ENCODE peak calls at places on chromosome X, in five cellular contexts. One of them, this sample, is unnamed.

GRCh38 chrX:39736219-39737211 is 361.2 kb downstream of the BCOR start:
- DNase-seq in mesenchymal stem cell: peak
- DNase-seq in neuronal stem cell: no peak
- DNase-seq in trophoblast cell: no peak
- DNase-seq in H1: no peak
- DNase-seq in this sample: no peak

GRCh38 chrX:70479197-70479969 is 34.7 kb downstream of the DLG3 start:
- DNase-seq in mesenchymal stem cell: peak
- DNase-seq in neuronal stem cell: no peak
- DNase-seq in trophoblast cell: no peak
- DNase-seq in H1: no peak
- DNase-seq in this sample: no peak

GRCh38 chrX:123731258-123731986 is 1.4 kb downstream of the THOC2 start:
- DNase-seq in mesenchymal stem cell: peak
- DNase-seq in neuronal stem cell: no peak
- DNase-seq in trophoblast cell: no peak
- DNase-seq in H1: no peak
- DNase-seq in this sample: no peak

GRCh38 chrX:7270018-7270417 is 122.1 kb upstream of the PUDP start:
- DNase-seq in mesenchymal stem cell: peak
- DNase-seq in neuronal stem cell: no peak
- DNase-seq in trophoblast cell: no peak
- DNase-seq in H1: no peak
- DNase-seq in this sample: no peak

GRCh38 chrX:22395372-22395771 is 122.7 kb downstream of the CBLL2 start:
- DNase-seq in mesenchymal stem cell: peak
- DNase-seq in neuronal stem cell: no peak
- DNase-seq in trophoblast cell: no peak
- DNase-seq in H1: no peak
- DNase-seq in this sample: no peak

GRCh38 chrX:74325130-74326059 is 21.4 kb downstream of the ZCCHC13 start:
- DNase-seq in mesenchymal stem cell: no peak
- DNase-seq in neuronal stem cell: no peak
- DNase-seq in trophoblast cell: no peak
- DNase-seq in H1: peak
- DNase-seq in this sample: peak

GRCh38 chrX:38839269-38839668 is 38.0 kb downstream of the MID1IP1 start:
- DNase-seq in mesenchymal stem cell: no peak
- DNase-seq in neuronal stem cell: no peak
- DNase-seq in trophoblast cell: no peak
- DNase-seq in H1: no peak
- DNase-seq in this sample: no peak

GRCh38 chrX:21905209-21905735 is 35.2 kb upstream of the SMS start:
- DNase-seq in mesenchymal stem cell: no peak
- DNase-seq in neuronal stem cell: peak
- DNase-seq in trophoblast cell: no peak
- DNase-seq in H1: peak
- DNase-seq in this sample: peak

GRCh38 chrX:15877380-15877779 is 22.8 kb upstream of the AP1S2 start:
- DNase-seq in mesenchymal stem cell: no peak
- DNase-seq in neuronal stem cell: no peak
- DNase-seq in trophoblast cell: no peak
- DNase-seq in H1: no peak
- DNase-seq in this sample: no peak

GRCh38 chrX:39900788-39901170 is 197.0 kb downstream of the BCOR start:
- DNase-seq in mesenchymal stem cell: no peak
- DNase-seq in neuronal stem cell: no peak
- DNase-seq in trophoblast cell: no peak
- DNase-seq in H1: no peak
- DNase-seq in this sample: no peak

GRCh38 chrX:155632424-155633100 is 19.8 kb upstream of the TMLHE start:
- DNase-seq in mesenchymal stem cell: peak
- DNase-seq in neuronal stem cell: no peak
- DNase-seq in trophoblast cell: peak
- DNase-seq in H1: no peak
- DNase-seq in this sample: no peak

GRCh38 chrX:72052415-72053090 is 79.2 kb downstream of the RTL5 start:
- DNase-seq in mesenchymal stem cell: peak
- DNase-seq in neuronal stem cell: no peak
- DNase-seq in trophoblast cell: no peak
- DNase-seq in H1: peak
- DNase-seq in this sample: peak

GRCh38 chrX:128460835-128461234 is 408.6 kb upstream of the ACTRT1 start:
- DNase-seq in mesenchymal stem cell: no peak
- DNase-seq in neuronal stem cell: no peak
- DNase-seq in trophoblast cell: peak
- DNase-seq in H1: no peak
- DNase-seq in this sample: no peak

GRCh38 chrX:119482497-119483480 is 14.5 kb downstream of the SLC25A5 start:
- DNase-seq in mesenchymal stem cell: peak
- DNase-seq in neuronal stem cell: no peak
- DNase-seq in trophoblast cell: peak
- DNase-seq in H1: no peak
- DNase-seq in this sample: peak

GRCh38 chrX:52563105-52563504 is 46.2 kb upstream of the XAGE1B start:
- DNase-seq in mesenchymal stem cell: no peak
- DNase-seq in neuronal stem cell: no peak
- DNase-seq in trophoblast cell: no peak
- DNase-seq in H1: no peak
- DNase-seq in this sample: no peak

GRCh38 chrX:39418936-39419659 is 617.8 kb downstream of the MID1IP1 start:
- DNase-seq in mesenchymal stem cell: peak
- DNase-seq in neuronal stem cell: no peak
- DNase-seq in trophoblast cell: no peak
- DNase-seq in H1: no peak
- DNase-seq in this sample: no peak

GRCh38 chrX:129557844-129558243 is 17.8 kb downstream of the OCRL start:
- DNase-seq in mesenchymal stem cell: no peak
- DNase-seq in neuronal stem cell: no peak
- DNase-seq in trophoblast cell: no peak
- DNase-seq in H1: no peak
- DNase-seq in this sample: no peak

GRCh38 chrX:109352121-109352556 is 129.7 kb downstream of the GUCY2F start:
- DNase-seq in mesenchymal stem cell: peak
- DNase-seq in neuronal stem cell: no peak
- DNase-seq in trophoblast cell: peak
- DNase-seq in H1: no peak
- DNase-seq in this sample: no peak

GRCh38 chrX:9114245-9114644 is 80.3 kb upstream of the FAM9B start:
- DNase-seq in mesenchymal stem cell: no peak
- DNase-seq in neuronal stem cell: no peak
- DNase-seq in trophoblast cell: no peak
- DNase-seq in H1: no peak
- DNase-seq in this sample: no peak

GRCh38 chrX:20205927-20206708 is 60.6 kb downstream of the RPS6KA3 start:
- DNase-seq in mesenchymal stem cell: no peak
- DNase-seq in neuronal stem cell: no peak
- DNase-seq in trophoblast cell: no peak
- DNase-seq in H1: no peak
- DNase-seq in this sample: no peak

GRCh38 chrX:1077140-1077539 is 135.3 kb downstream of the CRLF2 start:
- DNase-seq in mesenchymal stem cell: no peak
- DNase-seq in neuronal stem cell: no peak
- DNase-seq in trophoblast cell: no peak
- DNase-seq in H1: no peak
- DNase-seq in this sample: no peak

GRCh38 chrX:151754641-151755215 is 20.2 kb downstream of the CNGA2 start:
- DNase-seq in mesenchymal stem cell: no peak
- DNase-seq in neuronal stem cell: no peak
- DNase-seq in trophoblast cell: no peak
- DNase-seq in H1: no peak
- DNase-seq in this sample: no peak

GRCh38 chrX:150704030-150704613 is 10.9 kb downstream of the MTMR1 start:
- DNase-seq in mesenchymal stem cell: peak
- DNase-seq in neuronal stem cell: no peak
- DNase-seq in trophoblast cell: peak
- DNase-seq in H1: no peak
- DNase-seq in this sample: no peak

GRCh38 chrX:153333821-153334653 is at the start of gene ZNF275:
- DNase-seq in mesenchymal stem cell: peak
- DNase-seq in neuronal stem cell: peak
- DNase-seq in trophoblast cell: peak
- DNase-seq in H1: no peak
- DNase-seq in this sample: peak

GRCh38 chrX:41086627-41086932 is 1.3 kb downstream of the USP9X start:
- DNase-seq in mesenchymal stem cell: no peak
- DNase-seq in neuronal stem cell: no peak
- DNase-seq in trophoblast cell: no peak
- DNase-seq in H1: no peak
- DNase-seq in this sample: no peak
- H3K18ac ChIP-seq in mesenchymal stem cell: no peak
- H3K18ac ChIP-seq in neuronal stem cell: no peak
- H3K18ac ChIP-seq in trophoblast cell: no peak
- H3K18ac ChIP-seq in H1: no peak
- H3K18ac ChIP-seq in this sample: no peak

GRCh38 chrX:115562492-115562872 is 1.5 kb downstream of the PLS3 start:
- DNase-seq in mesenchymal stem cell: peak
- DNase-seq in neuronal stem cell: peak
- DNase-seq in trophoblast cell: no peak
- DNase-seq in H1: no peak
- DNase-seq in this sample: peak
- H3K23ac ChIP-seq in mesenchymal stem cell: no peak
- H3K23ac ChIP-seq in neuronal stem cell: no peak
- H3K23ac ChIP-seq in trophoblast cell: peak
- H3K23ac ChIP-seq in H1: no peak
- H3K23ac ChIP-seq in this sample: no peak

DNA sequence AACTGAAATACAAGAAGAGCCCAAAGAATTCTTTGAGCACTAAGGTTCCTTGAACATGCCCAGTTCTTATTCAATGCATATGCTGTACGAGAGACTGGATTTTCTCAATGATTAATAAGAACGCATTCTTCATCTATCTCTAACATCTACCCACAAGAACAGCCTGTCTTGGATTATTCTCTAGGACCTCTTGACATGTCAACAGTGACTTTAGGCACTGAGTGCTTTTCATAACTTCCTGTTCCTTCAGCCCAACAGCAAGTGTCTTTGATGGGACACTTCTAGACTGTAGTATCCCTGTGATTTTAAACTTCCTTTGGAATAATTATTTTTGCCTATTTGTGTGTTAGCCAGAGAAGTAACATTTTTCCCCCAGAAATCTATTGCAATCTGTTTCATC is 69.3 kb downstream of the OPHN1 start:
- DNase-seq in mesenchymal stem cell: peak
- DNase-seq in neuronal stem cell: no peak
- DNase-seq in trophoblast cell: peak
- DNase-seq in H1: no peak
- DNase-seq in this sample: no peak
- H2BK12ac ChIP-seq in mesenchymal stem cell: no peak
- H2BK12ac ChIP-seq in neuronal stem cell: no peak
- H2BK12ac ChIP-seq in trophoblast cell: no peak
- H2BK12ac ChIP-seq in H1: no peak
- H2BK12ac ChIP-seq in this sample: no peak

GRCh38 chrX:29653721-29654120 is 561.6 kb upstream of the MAGEB2 start:
- DNase-seq in mesenchymal stem cell: no peak
- DNase-seq in neuronal stem cell: no peak
- DNase-seq in trophoblast cell: no peak
- DNase-seq in H1: no peak
- DNase-seq in this sample: no peak

GRCh38 chrX:29648161-29648560 is 567.2 kb upstream of the MAGEB2 start:
- DNase-seq in mesenchymal stem cell: no peak
- DNase-seq in neuronal stem cell: no peak
- DNase-seq in trophoblast cell: no peak
- DNase-seq in H1: no peak
- DNase-seq in this sample: no peak

DNA sequence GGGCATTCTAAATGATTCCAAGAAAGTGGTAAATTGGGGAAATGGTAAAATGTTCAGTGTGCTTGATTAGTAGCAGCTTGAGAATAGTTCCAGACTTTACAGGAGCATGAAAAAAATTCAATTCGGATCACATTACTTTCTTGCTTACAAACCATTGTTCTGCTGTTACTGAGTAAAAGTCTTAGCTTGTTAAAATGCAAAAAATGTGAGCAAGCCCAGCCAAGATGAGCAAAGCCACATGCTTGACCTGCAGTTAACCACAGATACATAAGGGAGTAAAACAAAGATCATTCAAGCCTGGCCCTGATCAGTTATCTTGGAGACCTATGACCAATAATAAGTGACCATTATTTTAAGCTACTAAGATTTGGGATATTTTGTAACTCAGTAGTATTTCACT is 562.9 kb upstream of the MAGEB2 start:
- DNase-seq in mesenchymal stem cell: peak
- DNase-seq in neuronal stem cell: no peak
- DNase-seq in trophoblast cell: no peak
- DNase-seq in H1: no peak
- DNase-seq in this sample: no peak
- H3K18ac ChIP-seq in mesenchymal stem cell: no peak
- H3K18ac ChIP-seq in neuronal stem cell: no peak
- H3K18ac ChIP-seq in trophoblast cell: no peak
- H3K18ac ChIP-seq in H1: no peak
- H3K18ac ChIP-seq in this sample: no peak

GRCh38 chrX:101195442-101196173 is 24.0 kb upstream of the DRP2 start:
- DNase-seq in mesenchymal stem cell: peak
- DNase-seq in neuronal stem cell: no peak
- DNase-seq in trophoblast cell: no peak
- DNase-seq in H1: no peak
- DNase-seq in this sample: no peak

GRCh38 chrX:101190736-101191135 is 28.9 kb upstream of the DRP2 start:
- DNase-seq in mesenchymal stem cell: no peak
- DNase-seq in neuronal stem cell: no peak
- DNase-seq in trophoblast cell: no peak
- DNase-seq in H1: no peak
- DNase-seq in this sample: no peak

DNA sequence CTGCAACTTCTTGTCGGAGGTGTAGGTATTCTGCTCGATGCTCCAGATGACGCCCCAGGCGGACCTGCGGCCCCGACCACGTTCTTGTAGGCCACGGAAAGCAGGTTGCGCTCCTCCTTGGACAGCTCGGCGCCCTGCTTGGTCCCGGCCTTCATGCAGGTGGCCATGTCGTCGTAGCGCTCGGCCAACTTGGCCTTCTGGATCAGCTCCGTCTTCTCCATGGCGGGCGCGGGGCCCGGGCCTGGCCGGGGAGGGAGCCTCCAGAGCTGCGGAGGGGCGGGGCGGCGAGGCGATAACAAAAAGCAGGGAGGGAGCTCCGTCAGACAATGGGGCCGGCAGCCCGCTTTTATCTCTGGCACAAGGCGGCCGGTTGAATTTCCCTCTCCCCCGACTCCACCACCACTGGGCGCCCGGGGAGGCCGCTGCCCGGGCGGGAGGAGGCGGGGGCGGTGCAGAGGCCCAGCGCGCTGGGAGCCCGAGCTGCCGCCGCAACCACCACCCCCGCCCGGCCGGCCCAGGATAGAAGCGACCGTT is 28.3 kb upstream of the DRP2 start:
- DNase-seq in mesenchymal stem cell: no peak
- DNase-seq in neuronal stem cell: peak
- DNase-seq in trophoblast cell: peak
- DNase-seq in H1: peak
- DNase-seq in this sample: peak
- H3K23ac ChIP-seq in mesenchymal stem cell: no peak
- H3K23ac ChIP-seq in neuronal stem cell: no peak
- H3K23ac ChIP-seq in trophoblast cell: no peak
- H3K23ac ChIP-seq in H1: no peak
- H3K23ac ChIP-seq in this sample: no peak

GRCh38 chrX:149571770-149572169 is 15.5 kb downstream of the MAGEA9B start:
- DNase-seq in mesenchymal stem cell: no peak
- DNase-seq in neuronal stem cell: no peak
- DNase-seq in trophoblast cell: peak
- DNase-seq in H1: no peak
- DNase-seq in this sample: no peak
- H2BK12ac ChIP-seq in mesenchymal stem cell: no peak
- H2BK12ac ChIP-seq in neuronal stem cell: no peak
- H2BK12ac ChIP-seq in trophoblast cell: no peak
- H2BK12ac ChIP-seq in H1: no peak
- H2BK12ac ChIP-seq in this sample: no peak

This sample was measured in H9.